ENCODE peak calls at places on chromosomes 16 and 17, in five cellular contexts. T is activated naive CD4-positive, alpha-beta T cell; F is left ventricle myocardium inferior; H is retinal pigment epithelial cell; D is NCI-H1048. S is an unnamed sample.
A peak's percentile ranks its signal among the peaks of the same experiment; 100 is the strongest.

GRCh38 chr16:79008036-79008868 is 592.3 kb downstream of the MAF start:
- DNase-seq in D (no peak), T (no peak), H (no peak), F (no peak), S (no peak)

GRCh38 chr17:50361561-50362480 is 11.2 kb downstream of the MRPL27 start:
- DNase-seq in F (no peak), T (peak; percentile 38), H (peak; percentile 16), D (no peak), S (peak; percentile 80)

GRCh38 chr17:38508570-38508950 is 80.3 kb downstream of the ARHGAP23 start:
- DNase-seq in F (no peak), H (no peak), D (no peak), T (no peak), S (no peak)

GRCh38 chr16:87918314-87918713 is 18.0 kb downstream of the CA5A start:
- DNase-seq in F (no peak), H (no peak), T (no peak), D (no peak), S (no peak)

GRCh38 chr16:17312100-17312732 is 158.5 kb downstream of the XYLT1 start:
- DNase-seq in F (no peak), H (no peak), T (no peak), D (no peak), S (no peak)

GRCh38 chr17:40086150-40087044 is 14.0 kb downstream of the NR1D1 start:
- DNase-seq in H (no peak), D (no peak), T (peak; percentile 65), F (no peak), S (no peak)

GRCh38 chr16:71985262-71985974 is 14.8 kb downstream of the PKD1L3 start:
- DNase-seq in T (no peak), D (no peak), H (no peak), F (no peak), S (no peak)

GRCh38 chr17:33967608-33968349 is 287.3 kb upstream of the CCL2 start:
- DNase-seq in F (no peak), D (no peak), H (no peak), T (no peak), S (no peak)

GRCh38 chr16:88535857-88536222 is 34.4 kb upstream of the ZC3H18 start:
- DNase-seq in F (no peak), D (no peak), H (no peak), T (no peak), S (no peak)

GRCh38 chr17:67244621-67245072 is 349 bp downstream of the HELZ start:
- DNase-seq in D (no peak), H (no peak), T (peak; percentile 8), F (peak; percentile 18), S (no peak)

GRCh38 chr17:44987194-44987882 is 19.2 kb upstream of the C1QL1 start:
- DNase-seq in H (no peak), F (no peak), D (no peak), T (no peak), S (no peak)

GRCh38 chr16:85963746-85964370 is 64.9 kb downstream of the IRF8 start:
- DNase-seq in H (no peak), T (no peak), D (no peak), F (peak; percentile 66), S (no peak)

GRCh38 chr17:64111831-64112230 is 18.1 kb downstream of the ERN1 start:
- DNase-seq in T (no peak), H (no peak), F (no peak), D (no peak), S (no peak)

GRCh38 chr17:68886401-68886800 is 68.8 kb downstream of the ABCA8 start:
- DNase-seq in D (no peak), F (no peak), H (no peak), T (no peak), S (no peak)

GRCh38 chr16:73015612-73016487 is 32.1 kb downstream of the ZFHX3 start:
- DNase-seq in H (no peak), T (no peak), F (no peak), D (no peak), S (peak; percentile 23)